ENCODE peak calls at places on chromosomes 4 and X, in six cellular contexts. Z is fibroblast of lung, R is Peyer's patch, E is breast epithelium, P is PC-9, A is hepatocyte. U is an unnamed sample. For H3K36me3 and H3K27me3, the result is how much of the 10 kb centered on the place peaks cover.

GRCh38 chr4:123701046-123701445 is 304.5 kb downstream of the SPRY1 start:
- DNase-seq in E (no peak), P (no peak), R (no peak), Z (peak), A (no peak), U (no peak)

GRCh38 chr4:87716350-87717041 is 66.4 kb downstream of the DMP1 start:
- DNase-seq in E (peak), R (no peak), A (no peak), Z (peak), P (no peak), U (no peak)

GRCh38 chrX:47458528-47458927 is 24.5 kb downstream of the ZNF41 start:
- DNase-seq in R (no peak), Z (no peak), E (no peak), P (no peak), A (no peak), U (no peak)

GRCh38 chr4:13966241-13967195 is 339.0 kb upstream of the BOD1L1 start:
- DNase-seq in Z (peak), A (no peak), P (no peak), R (no peak), E (no peak), U (peak)

GRCh38 chr4:24690436-24690835 is 104.9 kb upstream of the SOD3 start:
- DNase-seq in P (no peak), E (no peak), Z (no peak), R (no peak), A (no peak), U (peak)

GRCh38 chr4:1402516-1403101 is 3.6 kb downstream of the NKX1-1 start:
- DNase-seq in A (peak), E (no peak), P (no peak), Z (no peak), R (no peak), U (no peak)

GRCh38 chrX:94400488-94400887 is 726.5 kb downstream of the FAM133A start:
- DNase-seq in P (peak), E (peak), A (peak), Z (no peak), R (no peak), U (no peak)

GRCh38 chrX:123771449-123772064 is 38.7 kb upstream of the THOC2 start:
- DNase-seq in A (no peak), R (no peak), Z (no peak), E (no peak), P (no peak), U (no peak)

GRCh38 chr4:136241221-136241986 is 1290.9 kb downstream of the PCDH18 start:
- DNase-seq in R (no peak), P (no peak), Z (peak), E (no peak), A (no peak), U (no peak)

GRCh38 chrX:1659664-1660461 is 45.0 kb downstream of the ASMT start:
- DNase-seq in Z (no peak), P (no peak), E (no peak), R (peak), A (no peak), U (no peak)

GRCh38 chr4:25817059-25817681 is 45.6 kb downstream of the SEL1L3 start:
- DNase-seq in Z (peak), E (no peak), P (no peak), A (no peak), R (no peak), U (peak)

GRCh38 chrX:122279746-122280145 is 904.3 kb upstream of the GRIA3 start:
- DNase-seq in Z (no peak), A (no peak), R (no peak), P (no peak), E (no peak), U (no peak)

GRCh38 chr4:186606593-186606992 is 51.2 kb upstream of the MTNR1A start:
- DNase-seq in Z (peak), R (no peak), A (peak), P (no peak), E (no peak), U (no peak)

GRCh38 chr4:13368262-13368661 is 115.9 kb downstream of the RAB28 start:
- DNase-seq in A (no peak), P (no peak), E (no peak), R (no peak), Z (peak), U (no peak)

GRCh38 chrX:129193357-129193756 is 329.9 kb downstream of the SMARCA1 start:
- DNase-seq in E (no peak), P (peak), A (peak), R (peak), Z (no peak), U (peak)

GRCh38 chrX:24081661-24082154 is 27.0 kb downstream of the EIF2S3 start:
- DNase-seq in P (peak), A (peak), E (peak), Z (peak), R (peak), U (peak)

GRCh38 chr4:60724623-60725022 is 475.5 kb upstream of the ADGRL3 start:
- DNase-seq in R (no peak), P (peak), E (no peak), Z (peak), A (peak), U (peak)

GRCh38 chrX:39137363-39137954 is 336.2 kb downstream of the MID1IP1 start:
- DNase-seq in R (no peak), Z (no peak), E (no peak), P (no peak), A (no peak), U (no peak)

GRCh38 chr4:147093206-147093605 is 147.5 kb upstream of the TTC29 start:
- DNase-seq in E (no peak), Z (no peak), P (no peak), A (no peak), R (no peak), U (no peak)

GRCh38 chr4:967113-968104 is 6.0 kb downstream of the DGKQ start:
- DNase-seq in A (no peak), R (no peak), Z (no peak), P (no peak), E (no peak), U (no peak)

GRCh38 chr4:1230316-1230715 is 18.6 kb downstream of the CTBP1 start:
- DNase-seq in R (no peak), P (no peak), Z (no peak), E (no peak), A (no peak), U (no peak)

GRCh38 chr4:96652158-96652557 is 812.3 kb downstream of the PDHA2 start:
- DNase-seq in P (no peak), A (no peak), R (no peak), E (no peak), Z (peak), U (no peak)

GRCh38 chrX:107118322-107119147 is at the start of gene RBM41:
- DNase-seq in A (peak), R (peak), Z (peak), E (peak), P (peak), U (peak)

GRCh38 chrX:129540068-129540653 is at the start of gene OCRL:
- DNase-seq in E (peak), Z (peak), R (peak), P (peak), A (peak), U (peak)

GRCh38 chr4:10611673-10612072 is 72.9 kb downstream of the CLNK start:
- DNase-seq in Z (peak), A (peak), P (peak), R (no peak), E (no peak), U (peak)

GRCh38 chr4:14871676-14872430 is 130.4 kb upstream of the CPEB2 start:
- DNase-seq in E (no peak), R (peak), P (peak), A (no peak), Z (no peak), U (peak)

GRCh38 chr4:74230902-74231499 is 73.1 kb downstream of the MTHFD2L start:
- DNase-seq in Z (peak), A (no peak), R (no peak), P (peak), E (no peak), U (peak)

GRCh38 chr4:145796338-145796737 is 116.4 kb downstream of the C4orf51 start:
- DNase-seq in A (no peak), E (no peak), R (no peak), P (no peak), Z (no peak), U (no peak)

GRCh38 chr4:120865985-120866384 is 56.5 kb downstream of the PRDM5 start:
- DNase-seq in R (no peak), Z (peak), E (no peak), A (no peak), P (no peak), U (no peak)

GRCh38 chrX:104913348-104913747 is 307.1 kb downstream of the TEX13A start:
- DNase-seq in P (no peak), Z (peak), R (no peak), A (peak), E (no peak), U (no peak)

DNA sequence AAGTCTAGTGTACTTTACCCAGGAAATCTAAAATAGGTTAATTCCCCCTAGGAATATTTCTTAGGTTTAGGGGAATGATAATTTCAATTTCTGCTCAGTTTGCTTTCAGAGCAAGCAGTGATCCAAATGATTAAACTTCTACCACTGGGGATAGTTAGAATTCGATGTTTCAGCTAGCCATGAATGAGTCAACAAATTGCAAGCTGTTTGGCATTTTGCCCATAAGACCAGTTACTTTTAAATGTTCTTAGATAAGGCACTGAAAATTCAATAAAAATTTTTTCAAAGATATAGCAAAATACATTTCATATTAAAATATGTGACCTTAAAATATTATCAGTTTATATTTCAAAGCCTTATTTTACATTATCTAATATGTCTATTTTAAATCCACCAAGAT is 993.5 kb downstream of the ARAP2 start:
- DNase-seq in R (no peak), E (no peak), Z (no peak), A (no peak), P (no peak), U (no peak)
- H3K4me3 ChIP-seq in R (no peak), E (no peak), Z (no peak), A (no peak), P (no peak), U (no peak)

DNA sequence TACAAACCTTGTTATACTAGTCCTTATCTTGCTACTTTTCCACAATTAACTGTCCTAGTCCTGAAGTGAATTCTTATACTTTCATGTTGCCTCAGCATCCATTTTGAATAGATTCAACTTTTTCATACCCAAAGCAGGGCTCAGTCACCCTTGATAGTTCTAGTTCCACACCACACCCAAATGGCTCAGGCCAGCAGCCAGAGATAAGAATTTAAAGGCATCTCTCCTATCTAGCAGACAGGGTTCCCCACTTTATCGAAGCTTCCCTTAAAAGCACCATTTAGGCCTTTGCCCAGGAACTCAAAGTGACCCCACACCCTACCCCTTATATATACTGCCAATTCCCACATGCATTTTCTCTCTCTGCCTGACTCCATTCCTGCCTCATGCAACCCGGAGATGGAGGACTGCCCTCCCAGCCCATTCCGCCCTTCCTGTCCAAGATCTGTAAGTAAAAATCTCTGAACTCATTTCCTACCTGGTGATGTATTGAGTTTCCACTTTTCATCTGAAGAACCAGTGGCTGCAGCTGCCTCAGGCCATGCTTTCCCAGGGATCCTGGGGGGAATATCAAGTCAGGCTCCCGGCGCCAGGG is 63.7 kb upstream of the TXK start:
- DNase-seq in Z (no peak), P (no peak), A (no peak), E (no peak), R (no peak), U (no peak)
- H3K36me3 ChIP-seq in Z (under half), P (under half), A (under half), E (under half), R (under half), U (under half)

GRCh38 chrX:118508221-118508620 is 12.6 kb downstream of the DOCK11 start:
- DNase-seq in A (no peak), R (no peak), P (no peak), Z (no peak), E (no peak), U (no peak)

GRCh38 chrX:118513120-118513899 is 17.7 kb downstream of the DOCK11 start:
- DNase-seq in Z (peak), R (no peak), E (no peak), P (no peak), A (no peak), U (peak)

GRCh38 chrX:118507766-118508165 is 12.2 kb downstream of the DOCK11 start:
- DNase-seq in Z (no peak), E (no peak), P (no peak), R (no peak), A (no peak), U (no peak)

GRCh38 chrX:118510076-118510475 is 14.5 kb downstream of the DOCK11 start:
- DNase-seq in E (no peak), R (peak), A (no peak), P (no peak), Z (no peak), U (no peak)

DNA sequence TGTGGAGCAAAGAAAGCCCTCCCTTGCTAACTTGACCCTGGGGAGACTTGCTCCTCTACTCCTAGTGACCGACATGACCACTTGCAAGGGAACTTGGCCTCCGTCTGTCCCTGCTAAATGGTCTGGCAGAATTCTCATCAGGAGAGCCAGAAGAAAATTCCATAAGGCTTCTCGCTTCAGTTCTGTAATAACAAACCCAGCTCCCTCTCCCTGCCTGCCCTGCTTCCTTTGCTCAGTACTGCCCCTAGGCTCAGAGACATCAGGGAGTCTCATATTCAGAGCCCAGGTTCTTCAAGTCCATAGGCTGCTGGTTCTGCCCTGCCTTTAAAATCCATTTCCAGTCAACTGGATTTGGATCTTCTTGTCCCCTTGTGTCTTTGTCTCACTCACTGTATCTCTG is 13.1 kb downstream of the DOCK11 start:
- DNase-seq in A (no peak), Z (no peak), P (no peak), E (no peak), R (no peak), U (no peak)
- H3K27me3 ChIP-seq in A (under half), Z (under half), P (under half), E (under half), R (under half), U (under half)

DNA sequence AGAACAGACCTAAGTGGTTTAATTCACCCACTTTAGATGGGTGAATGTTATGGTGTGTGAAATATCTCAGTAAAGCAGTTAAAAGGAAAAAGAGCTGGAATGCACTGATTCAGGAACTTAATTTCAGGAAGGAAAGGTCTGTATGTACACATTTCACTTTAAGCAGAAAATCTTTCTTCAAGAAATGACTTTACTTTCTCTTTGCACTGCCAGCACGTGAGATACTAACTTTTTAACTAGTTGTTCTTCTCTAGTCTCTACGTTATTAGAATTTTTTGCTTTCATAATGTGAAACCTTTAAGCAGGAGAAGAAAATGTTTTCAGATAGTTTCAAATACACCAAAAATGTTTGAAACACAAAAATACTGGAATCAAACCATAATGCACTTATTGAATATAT is 18.8 kb downstream of the C4orf46 start:
- DNase-seq in E (no peak), Z (no peak), A (no peak), R (no peak), P (no peak), U (no peak)
- H3K4me3 ChIP-seq in E (no peak), Z (peak), A (no peak), R (no peak), P (no peak), U (peak)

GRCh38 chr4:2714071-2714770 is 41.9 kb downstream of the TNIP2 start:
- DNase-seq in E (no peak), R (no peak), Z (peak), A (no peak), P (no peak), U (no peak)

GRCh38 chr4:2714918-2715317 is 41.2 kb downstream of the TNIP2 start:
- DNase-seq in P (no peak), Z (no peak), R (no peak), E (no peak), A (no peak), U (no peak)

GRCh38 chr4:2716236-2716635 is 39.9 kb downstream of the TNIP2 start:
- DNase-seq in R (no peak), Z (no peak), P (no peak), E (no peak), A (no peak), U (no peak)

GRCh38 chr4:2713337-2713736 is 42.8 kb downstream of the TNIP2 start:
- DNase-seq in P (no peak), E (no peak), R (no peak), Z (no peak), A (no peak), U (no peak)

GRCh38 chr4:2715426-2715825 is 40.7 kb downstream of the TNIP2 start:
- DNase-seq in E (no peak), A (no peak), P (no peak), R (no peak), Z (no peak), U (no peak)
- H3K36me3 ChIP-seq in E (under half), A (under half), P (under half), R (under half), Z (under half), U (under half)

GRCh38 chrX:85503258-85504158 is 124.0 kb upstream of the POF1B start:
- DNase-seq in P (no peak), R (peak), Z (no peak), A (no peak), E (no peak), U (no peak)
- H3K27me3 ChIP-seq in P (under half), R (under half), Z (under half), A (under half), E (under half), U (under half)

GRCh38 chr4:95183656-95184408 is 364.9 kb downstream of the UNC5C start:
- DNase-seq in P (no peak), R (no peak), A (no peak), E (no peak), Z (no peak), U (no peak)
- H3K4me3 ChIP-seq in P (no peak), R (no peak), A (no peak), E (no peak), Z (no peak), U (no peak)

GRCh38 chr4:84753318-84753972 is 170.5 kb downstream of the CDS1 start:
- DNase-seq in Z (no peak), R (no peak), E (no peak), A (no peak), P (no peak), U (no peak)

GRCh38 chr4:84750956-84751275 is 168.0 kb downstream of the CDS1 start:
- DNase-seq in Z (no peak), A (no peak), E (no peak), R (no peak), P (no peak), U (no peak)

GRCh38 chr4:84751707-84752106 is 168.8 kb downstream of the CDS1 start:
- DNase-seq in R (no peak), Z (no peak), P (no peak), A (no peak), E (no peak), U (no peak)

DNA sequence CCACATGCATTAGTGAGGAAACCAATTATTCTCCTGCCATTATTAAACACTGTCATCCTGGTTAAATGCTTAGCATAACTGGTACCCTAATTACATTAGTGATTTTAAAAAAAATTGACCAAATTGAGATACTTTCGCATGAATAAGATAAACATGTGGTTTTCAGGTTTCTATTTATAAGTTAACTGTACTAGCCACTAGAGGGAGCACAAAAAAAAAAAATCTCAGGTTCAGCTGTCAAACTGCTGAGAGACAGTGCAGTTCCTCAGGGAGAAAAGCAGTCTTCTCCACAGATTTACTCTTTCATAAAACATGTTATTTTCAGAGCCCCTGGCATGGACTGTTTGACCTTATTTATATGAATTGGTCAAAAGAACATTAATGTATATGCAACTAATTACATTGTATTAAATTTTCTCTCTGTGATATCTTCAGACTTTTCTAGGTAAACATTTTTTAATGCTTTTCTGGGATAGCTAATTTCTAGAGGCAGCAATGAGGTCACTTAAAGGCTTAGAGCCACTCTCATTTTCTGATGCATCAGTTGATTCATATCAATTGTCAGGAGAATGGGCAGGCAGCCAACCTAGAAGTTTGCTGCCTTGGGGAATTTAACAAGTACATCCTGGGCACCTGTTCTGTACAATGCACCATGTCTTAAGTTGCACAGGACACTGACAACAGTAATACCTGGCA is 167.5 kb downstream of the CDS1 start:
- DNase-seq in Z (peak), A (peak), R (no peak), E (no peak), P (no peak), U (peak)
- H3K36me3 ChIP-seq in Z (under half), A (under half), R (under half), E (under half), P (under half), U (under half)

DNA sequence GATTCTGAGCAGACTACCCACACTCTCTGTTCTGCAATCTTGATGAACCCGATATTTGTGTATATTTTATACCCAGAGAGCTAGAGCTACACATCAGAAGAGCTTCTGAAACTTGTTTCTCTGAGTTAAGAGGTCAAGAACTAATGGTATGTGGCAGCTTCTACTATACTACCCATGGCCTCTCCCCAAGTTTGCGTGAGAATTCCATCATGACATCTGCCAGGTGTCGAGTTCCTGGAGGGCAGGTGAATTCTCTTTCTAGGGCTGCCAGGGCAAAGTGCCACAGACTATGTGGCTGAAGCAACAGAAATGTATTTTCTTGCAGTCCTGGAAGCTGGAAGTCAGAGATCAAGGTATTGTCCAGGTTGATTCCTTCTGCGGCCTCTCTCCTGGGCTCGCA is 4.4 kb downstream of the SORCS2 start:
- DNase-seq in R (peak), P (peak), E (no peak), Z (no peak), A (no peak), U (no peak)
- H3K27me3 ChIP-seq in R (under half), P (under half), E (under half), Z (under half), A (under half), U (under half)

U was measured in MG63.